ENCODE peak calls at places on chromosomes 12 and 14, in seven cellular contexts. K, H, L, Y, J, A and I are unnamed samples.
A peak's percentile ranks its signal among the peaks of the same experiment; 100 is the strongest.

GRCh38 chr12:125149160-125150108 is 84.2 kb downstream of the AACS start:
- DNase-seq in K (no peak), H (no peak), L (no peak), Y (no peak), J (no peak), A (no peak), I (no peak)

GRCh38 chr12:105444809-105445102 is 114.3 kb downstream of the C12orf75 start:
- DNase-seq in K (no peak), H (no peak), L (no peak), Y (no peak), J (no peak), A (peak; percentile 40), I (no peak)

GRCh38 chr14:89519000-89519399 is 102.0 kb upstream of the FOXN3 start:
- DNase-seq in K (no peak), H (no peak), L (no peak), Y (no peak), J (no peak), A (peak; percentile 96), I (no peak)

GRCh38 chr14:74712499-74713394 is at the start of the genes AREL1 and FCF1:
- DNase-seq in K (peak; percentile 82), H (peak; percentile 87), L (peak; percentile 96), Y (peak; percentile 97), J (peak; percentile 89), A (peak; percentile 91), I (peak; percentile 86)

GRCh38 chr12:114562654-114563053 is 121.3 kb downstream of the TBX3 start:
- DNase-seq in K (no peak), H (peak; percentile 70), L (no peak), Y (peak; percentile 30), J (no peak), A (no peak), I (no peak)

GRCh38 chr12:94973202-94973601 is 30.3 kb downstream of the NDUFA12 start:
- DNase-seq in K (no peak), H (no peak), L (peak; percentile 98), Y (no peak), J (no peak), A (peak; percentile 94), I (no peak)

GRCh38 chr12:126767334-126767733 is 1499.6 kb upstream of the TMEM132C start:
- DNase-seq in K (no peak), H (no peak), L (no peak), Y (no peak), J (no peak), A (no peak), I (no peak)

GRCh38 chr12:45257185-45257585 is 41.3 kb downstream of the ANO6 start:
- DNase-seq in K (no peak), H (no peak), L (no peak), Y (no peak), J (no peak), A (no peak), I (no peak)

GRCh38 chr12:88029093-88029665 is at the start of gene C12orf50:
- DNase-seq in K (no peak), H (no peak), L (no peak), Y (no peak), J (no peak), A (no peak), I (no peak)

GRCh38 chr12:3792623-3793288 is 39.8 kb upstream of the CRACR2A start:
- DNase-seq in K (no peak), H (no peak), L (no peak), Y (no peak), J (no peak), A (no peak), I (no peak)

GRCh38 chr12:62629413-62629812 is 162.8 kb downstream of the MON2 start:
- DNase-seq in K (no peak), H (peak; percentile 67), L (no peak), Y (peak; percentile 56), J (no peak), A (no peak), I (no peak)

DNA sequence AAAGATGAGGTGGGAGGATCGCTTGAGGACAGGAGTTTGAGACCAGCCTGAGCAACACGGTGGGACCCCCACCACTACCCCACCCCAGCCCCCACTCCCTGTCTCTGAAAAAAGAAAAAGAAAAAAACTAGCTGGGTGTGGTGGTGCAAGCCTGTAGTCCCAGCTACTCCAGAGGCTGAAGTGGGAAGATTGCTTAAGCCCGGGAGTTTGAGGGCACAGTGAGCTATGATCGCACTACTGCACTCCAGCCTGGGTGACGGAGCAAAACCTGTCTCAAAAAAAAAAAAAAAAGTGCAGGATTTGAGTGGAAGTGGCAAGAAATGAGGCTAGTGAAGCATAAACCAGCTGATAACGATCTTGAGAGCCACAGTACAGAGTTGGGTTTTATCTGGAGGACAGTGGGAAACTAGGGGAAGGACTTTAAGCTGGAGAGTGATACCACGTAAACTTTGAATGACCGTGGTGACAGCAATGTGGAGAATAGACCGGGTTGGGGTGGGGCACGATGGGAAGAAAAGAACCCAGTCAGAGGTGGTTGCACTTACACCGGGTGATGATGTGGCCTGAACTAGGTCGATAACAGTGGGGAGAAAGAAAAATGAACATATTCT is 85.3 kb downstream of the TMEM260 start:
- DNase-seq in K (no peak), H (no peak), L (no peak), Y (no peak), J (no peak), A (no peak), I (no peak)
- H3K4ac ChIP-seq in K (no peak overlapping the region), H (no peak overlapping the region), L (no peak overlapping the region), Y (peak overlapping the region; percentile 20), J (no peak overlapping the region), A (no peak overlapping the region), I (no peak overlapping the region)

DNA sequence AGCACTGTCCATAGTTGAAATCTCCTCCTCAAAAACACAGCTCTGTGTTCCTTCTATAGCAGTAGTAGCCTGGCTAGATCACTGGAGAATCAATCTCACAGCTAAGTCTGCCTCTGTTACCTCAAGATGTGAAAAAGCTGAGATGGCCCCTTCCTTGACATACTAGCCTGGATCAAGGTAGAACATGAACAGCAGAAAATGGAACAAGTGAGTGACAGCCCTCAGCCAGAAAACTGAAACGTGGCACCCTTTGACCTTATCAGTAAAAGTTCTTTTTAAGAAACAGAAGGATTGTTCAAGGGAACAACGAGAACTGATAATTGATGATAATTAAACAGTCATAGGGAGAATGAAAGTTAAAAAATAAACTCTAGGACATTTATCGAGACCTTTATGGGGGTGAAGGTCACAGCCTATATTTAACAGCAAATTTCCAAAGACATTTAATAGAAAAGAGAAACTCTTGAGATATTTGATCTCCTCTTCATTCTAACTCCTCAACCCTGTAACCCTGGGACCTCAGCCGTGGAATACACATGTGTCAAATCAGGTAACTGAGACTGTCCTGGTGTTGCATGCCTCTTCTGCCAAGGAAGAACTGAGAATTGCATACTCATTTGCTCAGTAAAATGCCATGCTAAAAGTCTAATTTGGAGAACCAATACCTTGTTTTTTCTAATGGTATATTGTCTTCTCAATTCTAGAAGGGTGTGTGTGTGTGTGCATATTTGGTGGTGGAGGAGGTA is 258.0 kb upstream of the ATP2B1 start:
- DNase-seq in K (no peak), H (no peak), L (no peak), Y (no peak), J (no peak), A (no peak), I (no peak)
- H3K27ac ChIP-seq in K (no peak overlapping the region), H (no peak overlapping the region), L (no peak overlapping the region), Y (no peak overlapping the region), J (no peak overlapping the region), A (no peak overlapping the region), I (no peak overlapping the region)

DNA sequence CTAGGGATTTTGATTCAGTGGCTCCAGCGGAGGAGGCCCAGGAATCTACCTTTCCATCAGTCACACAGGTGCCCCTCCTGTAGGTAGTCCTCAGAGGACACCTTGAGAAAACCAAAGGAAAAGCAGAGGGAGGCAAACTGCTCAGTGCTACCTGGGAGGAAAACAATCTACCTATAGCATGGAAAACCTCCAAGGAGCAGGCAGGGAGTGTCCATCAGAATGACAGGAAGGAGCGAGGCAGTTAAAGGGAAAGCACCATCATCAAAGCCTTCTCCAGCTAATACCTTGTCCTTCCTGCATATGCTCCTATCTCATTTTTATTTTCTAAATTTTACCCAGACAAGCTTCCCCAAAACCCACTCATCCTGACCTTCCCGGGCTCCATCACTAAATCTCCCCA is 25.4 kb downstream of the DPF3 start:
- DNase-seq in K (no peak), H (no peak), L (no peak), Y (no peak), J (no peak), A (no peak), I (no peak)
- H3K4ac ChIP-seq in K (no peak overlapping the region), H (no peak overlapping the region), L (no peak overlapping the region), Y (no peak overlapping the region), J (no peak overlapping the region), A (no peak overlapping the region), I (no peak overlapping the region)

DNA sequence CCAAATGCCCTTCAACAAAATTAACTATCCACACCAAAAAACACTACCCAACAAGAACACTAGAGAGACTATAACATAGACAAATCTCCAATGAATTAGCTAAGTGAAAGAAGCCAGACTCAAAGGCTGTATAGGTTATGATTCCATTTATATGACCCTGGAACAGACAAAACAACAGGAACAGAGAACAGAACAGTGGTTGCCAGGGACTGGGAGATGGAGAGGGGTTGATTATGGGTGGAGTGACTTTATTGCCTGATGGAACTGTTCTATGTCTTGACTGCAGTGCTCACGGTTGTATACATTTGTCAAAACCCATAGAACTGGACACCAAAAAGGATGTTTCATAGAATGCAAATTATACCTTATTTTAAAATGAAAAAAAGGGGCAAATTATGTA is 14.9 kb downstream of the CATSPERB start:
- DNase-seq in K (no peak), H (no peak), L (no peak), Y (no peak), J (no peak), A (no peak), I (no peak)
- H3K27ac ChIP-seq in K (no peak overlapping the region), H (no peak overlapping the region), L (no peak overlapping the region), Y (no peak overlapping the region), J (no peak overlapping the region), A (no peak overlapping the region), I (no peak overlapping the region)

GRCh38 chr12:32106517-32107366 is at the start of gene BICD1:
- DNase-seq in K (peak; percentile 85), H (peak; percentile 87), L (peak; percentile 91), Y (peak; percentile 95), J (peak; percentile 54), A (peak; percentile 87), I (peak; percentile 88)
- H3K4ac ChIP-seq in K (no peak within 1 kb of the TSS), H (no peak within 1 kb of the TSS), L (peak within 1 kb of the TSS; percentile 95), Y (peak within 1 kb of the TSS; percentile 84), J (peak within 1 kb of the TSS; percentile 13), A (peak within 1 kb of the TSS; percentile 97), I (peak within 1 kb of the TSS; percentile 96)

DNA sequence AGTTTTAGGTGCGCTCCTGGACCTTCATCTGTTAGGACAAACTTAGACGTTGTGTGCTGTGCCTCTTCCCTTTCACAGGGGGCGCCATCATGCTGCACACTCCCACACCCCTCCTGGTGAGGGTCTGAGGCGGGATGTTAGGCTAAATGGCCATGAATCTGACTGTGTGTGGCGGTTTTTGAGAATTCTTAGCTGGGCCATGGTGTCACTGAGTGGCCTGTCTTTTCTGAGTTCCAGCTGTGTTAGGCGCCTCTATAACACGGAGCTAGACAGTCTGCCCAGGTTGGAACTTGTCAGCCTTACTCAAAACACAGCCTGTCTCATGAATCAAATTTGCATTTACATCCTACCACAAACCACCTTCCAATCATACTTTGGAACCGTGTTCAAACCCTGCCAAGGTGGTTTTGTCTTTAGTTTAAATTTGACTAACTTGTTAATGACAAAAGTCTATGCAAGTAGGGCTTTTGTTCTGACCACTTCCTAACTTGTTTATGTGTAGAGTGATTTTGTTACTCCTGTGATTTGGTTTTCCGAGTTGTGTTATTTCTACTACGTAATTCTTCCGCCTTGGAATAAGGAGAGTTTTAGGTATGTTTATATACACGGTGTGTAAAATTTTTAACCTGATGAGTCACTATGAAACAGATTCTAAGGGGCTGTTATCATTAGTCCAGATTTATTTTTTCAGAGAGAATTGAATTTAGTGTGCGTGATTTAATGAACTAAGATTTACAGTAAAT is 19.6 kb downstream of the ACVR1B start:
- DNase-seq in K (no peak), H (peak; percentile 68), L (peak; percentile 60), Y (peak; percentile 81), J (no peak), A (peak; percentile 80), I (peak; percentile 62)
- H3K27ac ChIP-seq in K (no peak overlapping the region), H (no peak overlapping the region), L (peak overlapping the region; percentile 79), Y (no peak overlapping the region), J (no peak overlapping the region), A (peak overlapping the region; percentile 55), I (no peak overlapping the region)